ENCODE peak calls at places on chromosomes 5 and 9, in six cellular contexts. One of them, this sample, is unnamed.

GRCh38 chr9:95980262-95981125 is 105.0 kb downstream of the ERCC6L2 start:
- DNase-seq in Peyer's patch: no peak
- DNase-seq in endothelial cell of umbilical vein: no peak
- DNase-seq in PC-3: no peak
- DNase-seq in MM.1S: no peak
- DNase-seq in fibroblast of pulmonary artery: peak
- DNase-seq in this sample: no peak

GRCh38 chr9:110148868-110149267 is 59.1 kb downstream of the C9orf152 start:
- DNase-seq in PC-3: no peak
- DNase-seq in fibroblast of pulmonary artery: no peak
- DNase-seq in endothelial cell of umbilical vein: no peak
- DNase-seq in MM.1S: peak
- DNase-seq in Peyer's patch: no peak
- DNase-seq in this sample: no peak

GRCh38 chr5:149028984-149029383 is 33.9 kb downstream of the SH3TC2 start:
- DNase-seq in endothelial cell of umbilical vein: peak
- DNase-seq in PC-3: no peak
- DNase-seq in Peyer's patch: no peak
- DNase-seq in fibroblast of pulmonary artery: peak
- DNase-seq in MM.1S: no peak
- DNase-seq in this sample: no peak

GRCh38 chr9:92770005-92770995 is 5.7 kb upstream of the BICD2 start:
- DNase-seq in fibroblast of pulmonary artery: peak
- DNase-seq in Peyer's patch: peak
- DNase-seq in endothelial cell of umbilical vein: peak
- DNase-seq in PC-3: no peak
- DNase-seq in MM.1S: no peak
- DNase-seq in this sample: peak

GRCh38 chr9:89743216-89743575 is 138.4 kb downstream of the GADD45G start:
- DNase-seq in MM.1S: peak
- DNase-seq in fibroblast of pulmonary artery: no peak
- DNase-seq in endothelial cell of umbilical vein: no peak
- DNase-seq in PC-3: no peak
- DNase-seq in Peyer's patch: peak
- DNase-seq in this sample: peak

GRCh38 chr9:8486095-8486494 is 686.5 kb upstream of the DMAC1 start:
- DNase-seq in MM.1S: no peak
- DNase-seq in PC-3: no peak
- DNase-seq in fibroblast of pulmonary artery: peak
- DNase-seq in Peyer's patch: no peak
- DNase-seq in endothelial cell of umbilical vein: peak
- DNase-seq in this sample: no peak

GRCh38 chr5:79686799-79687198 is 2.8 kb upstream of the CMYA5 start:
- DNase-seq in fibroblast of pulmonary artery: no peak
- DNase-seq in Peyer's patch: no peak
- DNase-seq in PC-3: no peak
- DNase-seq in endothelial cell of umbilical vein: no peak
- DNase-seq in MM.1S: no peak
- DNase-seq in this sample: no peak

GRCh38 chr5:67287795-67288194 is 91.2 kb upstream of the CD180 start:
- DNase-seq in endothelial cell of umbilical vein: no peak
- DNase-seq in fibroblast of pulmonary artery: peak
- DNase-seq in MM.1S: no peak
- DNase-seq in PC-3: no peak
- DNase-seq in Peyer's patch: no peak
- DNase-seq in this sample: no peak

GRCh38 chr9:75454043-75454442 is 365.7 kb downstream of the OSTF1 start:
- DNase-seq in fibroblast of pulmonary artery: no peak
- DNase-seq in PC-3: no peak
- DNase-seq in Peyer's patch: peak
- DNase-seq in MM.1S: no peak
- DNase-seq in endothelial cell of umbilical vein: no peak
- DNase-seq in this sample: no peak

DNA sequence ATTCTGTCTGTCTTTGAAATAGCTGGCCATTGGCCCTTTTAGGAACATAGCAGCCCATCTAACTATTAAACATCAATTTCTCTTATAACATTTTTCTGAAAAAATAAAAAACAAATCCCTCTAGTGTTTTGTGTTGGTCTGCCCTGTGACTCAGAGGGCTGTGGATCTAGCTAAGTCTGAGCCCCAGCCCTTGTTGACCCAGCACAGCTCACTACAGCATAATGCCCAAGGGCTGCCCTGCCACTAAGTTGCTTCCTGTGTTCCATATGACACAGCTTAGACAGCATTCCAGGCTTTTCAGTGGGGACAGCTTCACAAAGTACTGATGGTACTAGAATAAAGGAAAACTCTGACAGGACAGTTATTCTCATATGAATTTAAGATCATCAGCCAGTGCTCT is 136.0 kb downstream of the SCAMP1 start:
- DNase-seq in fibroblast of pulmonary artery: no peak
- DNase-seq in MM.1S: no peak
- DNase-seq in PC-3: peak
- DNase-seq in Peyer's patch: no peak
- DNase-seq in endothelial cell of umbilical vein: peak
- DNase-seq in this sample: no peak
- H3K4me3 ChIP-seq in fibroblast of pulmonary artery: no peak
- H3K4me3 ChIP-seq in MM.1S: no peak
- H3K4me3 ChIP-seq in PC-3: no peak
- H3K4me3 ChIP-seq in Peyer's patch: no peak
- H3K4me3 ChIP-seq in endothelial cell of umbilical vein: no peak
- H3K4me3 ChIP-seq in this sample: no peak

GRCh38 chr9:32385885-32386283 is 1.4 kb downstream of the ACO1 start:
- DNase-seq in endothelial cell of umbilical vein: no peak
- DNase-seq in PC-3: no peak
- DNase-seq in MM.1S: no peak
- DNase-seq in fibroblast of pulmonary artery: no peak
- DNase-seq in Peyer's patch: no peak
- DNase-seq in this sample: no peak

GRCh38 chr9:32384364-32385134 is at the start of gene ACO1:
- DNase-seq in MM.1S: peak
- DNase-seq in fibroblast of pulmonary artery: peak
- DNase-seq in PC-3: peak
- DNase-seq in endothelial cell of umbilical vein: peak
- DNase-seq in Peyer's patch: peak
- DNase-seq in this sample: peak

GRCh38 chr9:32385135-32385884 is 867 bp downstream of the ACO1 start:
- DNase-seq in Peyer's patch: no peak
- DNase-seq in fibroblast of pulmonary artery: no peak
- DNase-seq in PC-3: no peak
- DNase-seq in MM.1S: no peak
- DNase-seq in endothelial cell of umbilical vein: no peak
- DNase-seq in this sample: no peak

GRCh38 chr9:32387256-32387655 is 2.8 kb downstream of the ACO1 start:
- DNase-seq in Peyer's patch: no peak
- DNase-seq in endothelial cell of umbilical vein: peak
- DNase-seq in PC-3: no peak
- DNase-seq in MM.1S: no peak
- DNase-seq in fibroblast of pulmonary artery: no peak
- DNase-seq in this sample: no peak

DNA sequence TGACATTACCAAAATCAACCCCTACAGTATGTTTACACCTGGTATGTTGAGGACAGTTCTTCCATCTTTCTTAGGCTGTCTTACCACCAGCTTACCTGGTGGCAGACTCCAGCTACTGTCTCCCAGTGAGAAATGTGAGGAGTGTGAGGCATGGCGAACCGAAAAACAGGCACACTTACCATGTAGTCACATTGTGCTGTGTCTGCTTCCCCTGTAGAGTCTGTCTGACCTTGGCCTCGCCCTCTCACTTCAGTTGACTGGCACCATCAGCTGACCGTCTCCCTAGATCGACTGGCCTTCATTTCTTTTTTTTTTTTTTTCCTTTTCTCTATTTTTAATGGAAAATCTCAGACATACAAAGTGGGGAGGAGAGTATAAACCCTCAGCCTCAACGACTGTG is 4.9 kb downstream of the ACO1 start:
- DNase-seq in PC-3: no peak
- DNase-seq in MM.1S: no peak
- DNase-seq in endothelial cell of umbilical vein: no peak
- DNase-seq in Peyer's patch: no peak
- DNase-seq in fibroblast of pulmonary artery: no peak
- DNase-seq in this sample: no peak
- TF ChIP-seq CTCF in PC-3: no peak
- TF ChIP-seq CTCF in MM.1S: no peak
- TF ChIP-seq CTCF in endothelial cell of umbilical vein: no peak
- TF ChIP-seq CTCF in Peyer's patch: no peak
- TF ChIP-seq CTCF in fibroblast of pulmonary artery: no peak
- TF ChIP-seq CTCF in this sample: no peak

GRCh38 chr9:127968717-127969383 is 11.9 kb downstream of the EEIG1 start:
- DNase-seq in endothelial cell of umbilical vein: no peak
- DNase-seq in MM.1S: no peak
- DNase-seq in fibroblast of pulmonary artery: peak
- DNase-seq in Peyer's patch: no peak
- DNase-seq in PC-3: peak
- DNase-seq in this sample: no peak

GRCh38 chr9:127965953-127966352 is 14.8 kb downstream of the EEIG1 start:
- DNase-seq in Peyer's patch: no peak
- DNase-seq in fibroblast of pulmonary artery: no peak
- DNase-seq in MM.1S: no peak
- DNase-seq in endothelial cell of umbilical vein: no peak
- DNase-seq in PC-3: no peak
- DNase-seq in this sample: no peak

GRCh38 chr9:127966416-127967150 is 14.2 kb downstream of the EEIG1 start:
- DNase-seq in endothelial cell of umbilical vein: peak
- DNase-seq in PC-3: no peak
- DNase-seq in Peyer's patch: no peak
- DNase-seq in fibroblast of pulmonary artery: no peak
- DNase-seq in MM.1S: no peak
- DNase-seq in this sample: no peak

GRCh38 chr9:127968046-127968445 is 12.7 kb downstream of the EEIG1 start:
- DNase-seq in MM.1S: no peak
- DNase-seq in Peyer's patch: peak
- DNase-seq in endothelial cell of umbilical vein: peak
- DNase-seq in fibroblast of pulmonary artery: no peak
- DNase-seq in PC-3: peak
- DNase-seq in this sample: no peak

GRCh38 chr9:127967151-127967809 is 13.5 kb downstream of the EEIG1 start:
- DNase-seq in Peyer's patch: no peak
- DNase-seq in MM.1S: no peak
- DNase-seq in endothelial cell of umbilical vein: no peak
- DNase-seq in fibroblast of pulmonary artery: no peak
- DNase-seq in PC-3: no peak
- DNase-seq in this sample: no peak
- H3K4me3 ChIP-seq in Peyer's patch: no peak
- H3K4me3 ChIP-seq in MM.1S: no peak
- H3K4me3 ChIP-seq in endothelial cell of umbilical vein: no peak
- H3K4me3 ChIP-seq in fibroblast of pulmonary artery: no peak
- H3K4me3 ChIP-seq in PC-3: no peak
- H3K4me3 ChIP-seq in this sample: no peak

DNA sequence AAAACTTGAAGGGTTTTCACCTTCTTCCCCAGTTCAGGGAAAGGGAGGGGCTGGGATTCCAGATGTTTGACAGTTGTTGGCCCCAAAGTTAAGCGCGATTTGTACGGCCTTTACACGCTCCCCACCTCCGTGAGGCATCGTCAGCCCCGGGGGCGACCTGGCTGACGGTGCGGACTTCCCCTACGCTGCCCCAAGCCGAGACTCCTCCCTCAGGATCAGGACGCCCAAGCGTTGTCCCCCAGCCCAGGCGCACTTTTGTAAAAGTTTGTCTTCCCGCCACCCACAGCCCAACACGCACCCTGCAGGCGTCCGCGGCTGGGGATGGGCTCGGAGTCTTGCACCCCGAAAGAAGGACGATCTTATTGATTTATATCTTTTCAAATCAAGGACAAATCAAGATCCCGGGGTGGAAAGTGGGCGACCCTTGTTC is 713 bp downstream of the MOB3B start:
- DNase-seq in PC-3: no peak
- DNase-seq in MM.1S: no peak
- DNase-seq in Peyer's patch: peak
- DNase-seq in fibroblast of pulmonary artery: peak
- DNase-seq in endothelial cell of umbilical vein: peak
- DNase-seq in this sample: peak
- TF ChIP-seq CTCF in PC-3: no peak
- TF ChIP-seq CTCF in MM.1S: no peak
- TF ChIP-seq CTCF in Peyer's patch: no peak
- TF ChIP-seq CTCF in fibroblast of pulmonary artery: no peak
- TF ChIP-seq CTCF in endothelial cell of umbilical vein: no peak
- TF ChIP-seq CTCF in this sample: no peak

GRCh38 chr9:101451498-101451897 is 15.9 kb upstream of the ALDOB start:
- DNase-seq in PC-3: no peak
- DNase-seq in fibroblast of pulmonary artery: no peak
- DNase-seq in MM.1S: no peak
- DNase-seq in endothelial cell of umbilical vein: no peak
- DNase-seq in Peyer's patch: no peak
- DNase-seq in this sample: no peak

GRCh38 chr9:101445353-101446029 is 9.9 kb upstream of the ALDOB start:
- DNase-seq in PC-3: no peak
- DNase-seq in fibroblast of pulmonary artery: peak
- DNase-seq in endothelial cell of umbilical vein: no peak
- DNase-seq in MM.1S: no peak
- DNase-seq in Peyer's patch: no peak
- DNase-seq in this sample: no peak

GRCh38 chr9:101449071-101449721 is 13.6 kb upstream of the ALDOB start:
- DNase-seq in Peyer's patch: peak
- DNase-seq in endothelial cell of umbilical vein: peak
- DNase-seq in fibroblast of pulmonary artery: peak
- DNase-seq in MM.1S: peak
- DNase-seq in PC-3: peak
- DNase-seq in this sample: peak

GRCh38 chr9:101446732-101447131 is 11.2 kb upstream of the ALDOB start:
- DNase-seq in Peyer's patch: no peak
- DNase-seq in MM.1S: no peak
- DNase-seq in PC-3: no peak
- DNase-seq in endothelial cell of umbilical vein: no peak
- DNase-seq in fibroblast of pulmonary artery: no peak
- DNase-seq in this sample: no peak

DNA sequence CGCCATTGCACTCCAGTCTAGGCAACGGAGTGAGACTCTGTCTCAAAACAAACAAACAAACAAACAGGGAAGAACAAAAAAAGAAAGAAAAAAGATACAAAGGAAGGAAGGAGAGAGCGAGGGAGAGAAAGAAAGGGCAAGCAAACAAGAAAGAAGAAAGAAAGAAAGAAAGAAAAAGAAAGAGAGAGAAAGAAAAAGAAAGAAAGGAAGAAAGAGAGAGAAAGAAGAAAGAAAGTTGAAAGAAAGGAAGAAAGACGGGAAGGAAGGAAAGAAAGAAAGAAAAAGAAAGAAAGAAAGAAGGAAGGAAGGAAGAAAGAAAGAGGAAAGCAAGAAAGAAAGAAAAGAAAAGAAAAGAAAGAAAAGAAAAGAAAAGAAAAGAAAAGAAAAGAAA is 13.1 kb upstream of the ALDOB start:
- DNase-seq in PC-3: no peak
- DNase-seq in MM.1S: no peak
- DNase-seq in fibroblast of pulmonary artery: no peak
- DNase-seq in Peyer's patch: no peak
- DNase-seq in endothelial cell of umbilical vein: no peak
- DNase-seq in this sample: no peak
- H3K4me3 ChIP-seq in PC-3: peak
- H3K4me3 ChIP-seq in MM.1S: peak
- H3K4me3 ChIP-seq in fibroblast of pulmonary artery: no peak
- H3K4me3 ChIP-seq in Peyer's patch: no peak
- H3K4me3 ChIP-seq in endothelial cell of umbilical vein: no peak
- H3K4me3 ChIP-seq in this sample: no peak